ENCODE peak calls at places on chromosome 6, in ten cellular contexts. One of them, this sample, is unnamed.

GRCh38 chr6:71533939-71534379 is 245.3 kb downstream of the OGFRL1 start:
- DNase-seq in small intestine: peak; percentile 2
- DNase-seq in HCT116: peak; percentile 3
- DNase-seq in K562: peak; percentile 20
- DNase-seq in adipocyte: peak; percentile 78
- DNase-seq in naive thymus-derived CD4-positive, alpha-beta T cell: no peak
- DNase-seq in cardiac muscle cell: peak; percentile 51
- DNase-seq in upper lobe of right lung: no peak
- DNase-seq in neural progenitor cell: no peak
- DNase-seq in GM06990: no peak
- DNase-seq in this sample: no peak

GRCh38 chr6:105429676-105430075 is 26.8 kb upstream of the PREP start:
- DNase-seq in small intestine: no peak
- DNase-seq in HCT116: no peak
- DNase-seq in K562: no peak
- DNase-seq in adipocyte: peak; percentile 52
- DNase-seq in naive thymus-derived CD4-positive, alpha-beta T cell: no peak
- DNase-seq in cardiac muscle cell: peak; percentile 17
- DNase-seq in upper lobe of right lung: no peak
- DNase-seq in neural progenitor cell: no peak
- DNase-seq in GM06990: no peak
- DNase-seq in this sample: no peak

GRCh38 chr6:78808933-78809332 is 58.4 kb upstream of the IRAK1BP1 start:
- DNase-seq in small intestine: no peak
- DNase-seq in HCT116: no peak
- DNase-seq in K562: no peak
- DNase-seq in adipocyte: no peak
- DNase-seq in naive thymus-derived CD4-positive, alpha-beta T cell: no peak
- DNase-seq in cardiac muscle cell: no peak
- DNase-seq in upper lobe of right lung: no peak
- DNase-seq in neural progenitor cell: no peak
- DNase-seq in GM06990: no peak
- DNase-seq in this sample: no peak

GRCh38 chr6:146550911-146551310 is 7.3 kb downstream of the RAB32 start:
- DNase-seq in small intestine: no peak
- DNase-seq in HCT116: no peak
- DNase-seq in K562: no peak
- DNase-seq in adipocyte: peak; percentile 50
- DNase-seq in naive thymus-derived CD4-positive, alpha-beta T cell: no peak
- DNase-seq in cardiac muscle cell: peak; percentile 37
- DNase-seq in upper lobe of right lung: no peak
- DNase-seq in neural progenitor cell: no peak
- DNase-seq in GM06990: no peak
- DNase-seq in this sample: no peak

GRCh38 chr6:112338310-112338709 is 8.8 kb upstream of the RFPL4B start:
- DNase-seq in small intestine: no peak
- DNase-seq in HCT116: no peak
- DNase-seq in K562: no peak
- DNase-seq in adipocyte: no peak
- DNase-seq in naive thymus-derived CD4-positive, alpha-beta T cell: no peak
- DNase-seq in cardiac muscle cell: no peak
- DNase-seq in upper lobe of right lung: no peak
- DNase-seq in neural progenitor cell: no peak
- DNase-seq in GM06990: no peak
- DNase-seq in this sample: no peak

GRCh38 chr6:95357380-95358025 is 219.8 kb upstream of the MANEA start:
- DNase-seq in small intestine: no peak
- DNase-seq in HCT116: no peak
- DNase-seq in K562: no peak
- DNase-seq in adipocyte: no peak
- DNase-seq in naive thymus-derived CD4-positive, alpha-beta T cell: no peak
- DNase-seq in cardiac muscle cell: no peak
- DNase-seq in upper lobe of right lung: no peak
- DNase-seq in neural progenitor cell: no peak
- DNase-seq in GM06990: no peak
- DNase-seq in this sample: no peak

GRCh38 chr6:41214559-41215238 is 13.4 kb upstream of the TREML4 start:
- DNase-seq in small intestine: peak; percentile 16
- DNase-seq in HCT116: no peak
- DNase-seq in K562: no peak
- DNase-seq in adipocyte: no peak
- DNase-seq in naive thymus-derived CD4-positive, alpha-beta T cell: no peak
- DNase-seq in cardiac muscle cell: no peak
- DNase-seq in upper lobe of right lung: no peak
- DNase-seq in neural progenitor cell: no peak
- DNase-seq in GM06990: no peak
- DNase-seq in this sample: no peak

GRCh38 chr6:144265390-144265789 is 19.7 kb upstream of the UTRN start:
- DNase-seq in small intestine: no peak
- DNase-seq in HCT116: no peak
- DNase-seq in K562: no peak
- DNase-seq in adipocyte: peak; percentile 61
- DNase-seq in naive thymus-derived CD4-positive, alpha-beta T cell: no peak
- DNase-seq in cardiac muscle cell: peak; percentile 86
- DNase-seq in upper lobe of right lung: no peak
- DNase-seq in neural progenitor cell: peak; percentile 86
- DNase-seq in GM06990: peak; percentile 28
- DNase-seq in this sample: no peak

GRCh38 chr6:111922454-111923297 is 49.4 kb upstream of the FYN start:
- DNase-seq in small intestine: no peak
- DNase-seq in HCT116: no peak
- DNase-seq in K562: no peak
- DNase-seq in adipocyte: peak; percentile 75
- DNase-seq in naive thymus-derived CD4-positive, alpha-beta T cell: no peak
- DNase-seq in cardiac muscle cell: peak; percentile 70
- DNase-seq in upper lobe of right lung: no peak
- DNase-seq in neural progenitor cell: peak; percentile 17
- DNase-seq in GM06990: no peak
- DNase-seq in this sample: no peak

GRCh38 chr6:117783280-117783679 is 108.0 kb downstream of the NUS1 start:
- DNase-seq in small intestine: no peak
- DNase-seq in HCT116: no peak
- DNase-seq in K562: no peak
- DNase-seq in adipocyte: no peak
- DNase-seq in naive thymus-derived CD4-positive, alpha-beta T cell: no peak
- DNase-seq in cardiac muscle cell: no peak
- DNase-seq in upper lobe of right lung: no peak
- DNase-seq in neural progenitor cell: peak; percentile 88
- DNase-seq in GM06990: no peak
- DNase-seq in this sample: no peak

GRCh38 chr6:161251345-161251744 is 22.5 kb downstream of the AGPAT4 start:
- DNase-seq in small intestine: no peak
- DNase-seq in HCT116: no peak
- DNase-seq in K562: no peak
- DNase-seq in adipocyte: no peak
- DNase-seq in naive thymus-derived CD4-positive, alpha-beta T cell: no peak
- DNase-seq in cardiac muscle cell: no peak
- DNase-seq in upper lobe of right lung: no peak
- DNase-seq in neural progenitor cell: no peak
- DNase-seq in GM06990: no peak
- DNase-seq in this sample: no peak

GRCh38 chr6:166228839-166229528 is 61.3 kb upstream of the TBXT start:
- DNase-seq in small intestine: peak; percentile 10
- DNase-seq in HCT116: no peak
- DNase-seq in K562: no peak
- DNase-seq in adipocyte: no peak
- DNase-seq in naive thymus-derived CD4-positive, alpha-beta T cell: no peak
- DNase-seq in cardiac muscle cell: no peak
- DNase-seq in upper lobe of right lung: no peak
- DNase-seq in neural progenitor cell: no peak
- DNase-seq in GM06990: no peak
- DNase-seq in this sample: no peak

GRCh38 chr6:12884983-12885382 is 168.4 kb downstream of the PHACTR1 start:
- DNase-seq in small intestine: no peak
- DNase-seq in HCT116: no peak
- DNase-seq in K562: no peak
- DNase-seq in adipocyte: no peak
- DNase-seq in naive thymus-derived CD4-positive, alpha-beta T cell: no peak
- DNase-seq in cardiac muscle cell: peak; percentile 3
- DNase-seq in upper lobe of right lung: no peak
- DNase-seq in neural progenitor cell: no peak
- DNase-seq in GM06990: no peak
- DNase-seq in this sample: no peak

GRCh38 chr6:107655245-107655644 is 165.3 kb downstream of the SOBP start:
- DNase-seq in small intestine: no peak
- DNase-seq in HCT116: no peak
- DNase-seq in K562: no peak
- DNase-seq in adipocyte: no peak
- DNase-seq in naive thymus-derived CD4-positive, alpha-beta T cell: no peak
- DNase-seq in cardiac muscle cell: no peak
- DNase-seq in upper lobe of right lung: no peak
- DNase-seq in neural progenitor cell: peak; percentile 83
- DNase-seq in GM06990: no peak
- DNase-seq in this sample: no peak

DNA sequence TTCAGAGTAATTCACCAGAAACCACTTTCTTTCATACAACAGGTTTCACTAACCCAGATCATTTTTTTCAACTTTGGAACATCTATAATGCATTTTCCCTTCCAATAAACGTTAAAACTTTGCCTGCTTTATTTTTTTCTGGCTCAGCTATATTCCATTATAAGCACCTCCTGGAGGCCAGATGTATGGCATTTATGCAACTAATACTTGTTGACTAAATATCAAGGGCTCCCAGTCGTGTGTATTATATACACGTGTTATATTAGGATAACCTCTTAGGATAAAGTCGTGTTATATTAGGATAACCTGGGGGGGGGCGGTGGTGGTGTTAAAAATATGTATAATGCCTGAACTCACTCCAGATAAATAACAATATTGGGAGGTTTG is 6.7 kb downstream of the OPN5 start:
- DNase-seq in small intestine: no peak
- DNase-seq in HCT116: no peak
- DNase-seq in K562: no peak
- DNase-seq in adipocyte: peak; percentile 7
- DNase-seq in naive thymus-derived CD4-positive, alpha-beta T cell: no peak
- DNase-seq in cardiac muscle cell: no peak
- DNase-seq in upper lobe of right lung: no peak
- DNase-seq in neural progenitor cell: no peak
- DNase-seq in GM06990: no peak
- DNase-seq in this sample: no peak
- H3K27me3 ChIP-seq in small intestine: peaks cover 2% of the 10 kb centered on the region
- H3K27me3 ChIP-seq in HCT116: no peaks in the 10 kb centered on the region
- H3K27me3 ChIP-seq in K562: no peaks in the 10 kb centered on the region
- H3K27me3 ChIP-seq in adipocyte: no peaks in the 10 kb centered on the region
- H3K27me3 ChIP-seq in naive thymus-derived CD4-positive, alpha-beta T cell: no peaks in the 10 kb centered on the region
- H3K27me3 ChIP-seq in cardiac muscle cell: peaks cover 8% of the 10 kb centered on the region
- H3K27me3 ChIP-seq in upper lobe of right lung: no peaks in the 10 kb centered on the region
- H3K27me3 ChIP-seq in neural progenitor cell: no peaks in the 10 kb centered on the region
- H3K27me3 ChIP-seq in GM06990: no peaks in the 10 kb centered on the region
- H3K27me3 ChIP-seq in this sample: peaks cover 18% of the 10 kb centered on the region

GRCh38 chr6:20812776-20813175 is 278.5 kb downstream of the CDKAL1 start:
- DNase-seq in small intestine: no peak
- DNase-seq in HCT116: no peak
- DNase-seq in K562: no peak
- DNase-seq in adipocyte: no peak
- DNase-seq in naive thymus-derived CD4-positive, alpha-beta T cell: no peak
- DNase-seq in cardiac muscle cell: no peak
- DNase-seq in upper lobe of right lung: no peak
- DNase-seq in neural progenitor cell: no peak
- DNase-seq in GM06990: no peak
- DNase-seq in this sample: no peak
- H3K4me3 ChIP-seq in small intestine: no peak overlapping the region
- H3K4me3 ChIP-seq in HCT116: no peak overlapping the region
- H3K4me3 ChIP-seq in K562: no peak overlapping the region
- H3K4me3 ChIP-seq in adipocyte: no peak overlapping the region
- H3K4me3 ChIP-seq in naive thymus-derived CD4-positive, alpha-beta T cell: no peak overlapping the region
- H3K4me3 ChIP-seq in cardiac muscle cell: no peak overlapping the region
- H3K4me3 ChIP-seq in upper lobe of right lung: no peak overlapping the region
- H3K4me3 ChIP-seq in neural progenitor cell: no peak overlapping the region
- H3K4me3 ChIP-seq in GM06990: no peak overlapping the region
- H3K4me3 ChIP-seq in this sample: no peak overlapping the region

DNA sequence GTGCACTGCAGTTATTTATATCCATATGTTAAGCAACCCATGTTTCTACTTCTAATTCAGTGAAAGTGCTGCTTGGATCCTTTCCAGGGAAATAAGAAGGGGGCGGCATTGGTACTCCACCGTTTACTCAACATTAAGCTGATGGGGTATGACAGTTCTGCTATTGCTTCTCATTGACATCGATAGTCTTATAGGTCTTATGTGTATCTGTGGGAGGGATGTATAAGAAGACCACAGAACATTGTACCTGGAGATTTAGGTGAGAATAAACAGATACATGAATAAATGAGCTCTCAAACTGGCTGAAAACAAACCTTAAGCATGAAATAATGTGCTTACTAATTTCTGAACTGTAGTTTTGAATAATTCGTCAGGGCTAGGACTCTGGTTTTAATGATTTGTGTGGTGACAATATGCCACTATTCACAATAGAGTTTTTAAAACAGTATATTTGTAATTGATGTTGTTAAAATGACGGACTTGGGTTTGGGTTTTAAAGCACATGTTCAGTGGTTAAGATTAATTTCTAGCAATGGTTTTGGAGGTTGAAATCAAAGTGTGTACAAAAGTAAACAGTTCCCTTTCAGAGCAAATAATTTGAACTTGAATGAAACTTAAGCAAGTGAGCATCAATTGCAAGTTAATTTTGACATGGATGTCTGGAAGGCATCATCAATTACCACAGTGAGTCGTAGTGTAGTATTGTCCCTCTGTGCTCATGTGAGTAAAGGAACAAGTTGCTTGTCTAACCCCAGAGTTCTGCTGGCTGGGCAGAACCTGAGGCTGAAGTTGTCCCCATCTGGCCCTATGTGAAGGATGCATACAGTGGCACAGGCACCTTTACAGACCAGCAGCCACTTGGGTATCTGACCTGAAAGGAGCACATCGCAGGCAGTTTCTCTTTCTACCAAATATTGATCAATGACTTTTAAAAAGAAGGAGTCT is 84.7 kb upstream of the SUPT3H start:
- DNase-seq in small intestine: no peak
- DNase-seq in HCT116: no peak
- DNase-seq in K562: no peak
- DNase-seq in adipocyte: no peak
- DNase-seq in naive thymus-derived CD4-positive, alpha-beta T cell: no peak
- DNase-seq in cardiac muscle cell: no peak
- DNase-seq in upper lobe of right lung: no peak
- DNase-seq in neural progenitor cell: no peak
- DNase-seq in GM06990: no peak
- DNase-seq in this sample: no peak
- H3K27me3 ChIP-seq in small intestine: no peaks in the 10 kb centered on the region
- H3K27me3 ChIP-seq in HCT116: no peaks in the 10 kb centered on the region
- H3K27me3 ChIP-seq in K562: no peaks in the 10 kb centered on the region
- H3K27me3 ChIP-seq in adipocyte: no peaks in the 10 kb centered on the region
- H3K27me3 ChIP-seq in naive thymus-derived CD4-positive, alpha-beta T cell: no peaks in the 10 kb centered on the region
- H3K27me3 ChIP-seq in cardiac muscle cell: no peaks in the 10 kb centered on the region
- H3K27me3 ChIP-seq in upper lobe of right lung: no peaks in the 10 kb centered on the region
- H3K27me3 ChIP-seq in neural progenitor cell: no peaks in the 10 kb centered on the region
- H3K27me3 ChIP-seq in GM06990: no peaks in the 10 kb centered on the region
- H3K27me3 ChIP-seq in this sample: no peaks in the 10 kb centered on the region

DNA sequence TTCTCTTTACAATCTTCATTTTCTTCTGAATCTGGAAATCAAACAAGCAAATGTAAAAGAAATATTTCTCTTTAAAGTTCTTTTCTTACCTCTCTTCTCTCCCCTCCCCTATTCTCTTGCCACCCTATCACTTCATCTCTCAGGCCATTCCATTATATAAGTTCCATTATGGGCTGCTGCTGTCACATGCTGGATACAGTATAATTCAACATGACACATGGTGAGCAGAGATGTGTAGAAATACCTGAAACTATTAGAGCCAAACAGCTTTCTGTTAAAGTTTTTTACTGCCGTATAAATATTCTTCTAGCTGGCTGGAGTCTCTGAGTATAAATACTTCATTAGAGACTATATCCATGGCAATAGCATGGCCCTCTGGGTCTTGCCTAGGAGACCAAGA is 139.5 kb downstream of the TFAP2B start:
- DNase-seq in small intestine: no peak
- DNase-seq in HCT116: no peak
- DNase-seq in K562: no peak
- DNase-seq in adipocyte: no peak
- DNase-seq in naive thymus-derived CD4-positive, alpha-beta T cell: no peak
- DNase-seq in cardiac muscle cell: no peak
- DNase-seq in upper lobe of right lung: no peak
- DNase-seq in neural progenitor cell: no peak
- DNase-seq in GM06990: no peak
- DNase-seq in this sample: no peak
- H3K4me3 ChIP-seq in small intestine: no peak overlapping the region
- H3K4me3 ChIP-seq in HCT116: no peak overlapping the region
- H3K4me3 ChIP-seq in K562: no peak overlapping the region
- H3K4me3 ChIP-seq in adipocyte: no peak overlapping the region
- H3K4me3 ChIP-seq in naive thymus-derived CD4-positive, alpha-beta T cell: no peak overlapping the region
- H3K4me3 ChIP-seq in cardiac muscle cell: no peak overlapping the region
- H3K4me3 ChIP-seq in upper lobe of right lung: no peak overlapping the region
- H3K4me3 ChIP-seq in neural progenitor cell: no peak overlapping the region
- H3K4me3 ChIP-seq in GM06990: no peak overlapping the region
- H3K4me3 ChIP-seq in this sample: no peak overlapping the region